ENCODE peak calls at places on chromosomes 1 and 21, in four cellular contexts. One of them, this sample, is unnamed. For H3K4me1, the result is how much of the 10 kb centered on the place peaks cover.

GRCh38 chr21:27519357-27519756 is 552.5 kb upstream of the ADAMTS5 start:
- DNase-seq in right cardiac atrium: no peak
- DNase-seq in heart left ventricle: no peak
- DNase-seq in CD8-positive, alpha-beta T cell: no peak
- DNase-seq in this sample: no peak

GRCh38 chr1:52706941-52707926 is 9.1 kb upstream of the COA7 start:
- DNase-seq in heart left ventricle: no peak
- DNase-seq in right cardiac atrium: peak
- DNase-seq in CD8-positive, alpha-beta T cell: no peak
- DNase-seq in this sample: no peak

GRCh38 chr1:228367798-228368791 is 38.5 kb downstream of the TRIM11 start:
- DNase-seq in right cardiac atrium: no peak
- DNase-seq in CD8-positive, alpha-beta T cell: no peak
- DNase-seq in heart left ventricle: peak
- DNase-seq in this sample: peak

GRCh38 chr1:46647611-46648010 is 20.6 kb downstream of the ATPAF1 start:
- DNase-seq in heart left ventricle: no peak
- DNase-seq in CD8-positive, alpha-beta T cell: no peak
- DNase-seq in right cardiac atrium: no peak
- DNase-seq in this sample: no peak

GRCh38 chr21:32687946-32688345 is 39.9 kb downstream of the SYNJ1 start:
- DNase-seq in heart left ventricle: no peak
- DNase-seq in right cardiac atrium: no peak
- DNase-seq in CD8-positive, alpha-beta T cell: no peak
- DNase-seq in this sample: no peak

GRCh38 chr1:245956225-245956624 is 550.9 kb downstream of the SMYD3 start:
- DNase-seq in right cardiac atrium: no peak
- DNase-seq in CD8-positive, alpha-beta T cell: peak
- DNase-seq in heart left ventricle: no peak
- DNase-seq in this sample: peak

GRCh38 chr1:226310637-226311195 is 1.8 kb upstream of the LIN9 start:
- DNase-seq in right cardiac atrium: no peak
- DNase-seq in CD8-positive, alpha-beta T cell: no peak
- DNase-seq in heart left ventricle: no peak
- DNase-seq in this sample: no peak

GRCh38 chr1:19165501-19165900 is 44.6 kb downstream of the UBR4 start:
- DNase-seq in heart left ventricle: no peak
- DNase-seq in right cardiac atrium: no peak
- DNase-seq in CD8-positive, alpha-beta T cell: no peak
- DNase-seq in this sample: no peak

GRCh38 chr1:94901841-94902240 is 25.1 kb downstream of the CNN3 start:
- DNase-seq in heart left ventricle: no peak
- DNase-seq in CD8-positive, alpha-beta T cell: no peak
- DNase-seq in right cardiac atrium: no peak
- DNase-seq in this sample: no peak

GRCh38 chr1:155016231-155016831 is 13.7 kb downstream of the ZBTB7B start:
- DNase-seq in heart left ventricle: no peak
- DNase-seq in CD8-positive, alpha-beta T cell: no peak
- DNase-seq in right cardiac atrium: no peak
- DNase-seq in this sample: peak

GRCh38 chr21:32328595-32328994 is 29.9 kb downstream of the MRAP start:
- DNase-seq in heart left ventricle: no peak
- DNase-seq in CD8-positive, alpha-beta T cell: no peak
- DNase-seq in right cardiac atrium: no peak
- DNase-seq in this sample: no peak

GRCh38 chr1:226526801-226527595 is 21.6 kb upstream of the STUM start:
- DNase-seq in right cardiac atrium: peak
- DNase-seq in CD8-positive, alpha-beta T cell: no peak
- DNase-seq in heart left ventricle: peak
- DNase-seq in this sample: no peak

GRCh38 chr1:93713247-93713764 is 31.7 kb upstream of the BCAR3 start:
- DNase-seq in heart left ventricle: no peak
- DNase-seq in right cardiac atrium: no peak
- DNase-seq in CD8-positive, alpha-beta T cell: no peak
- DNase-seq in this sample: no peak

GRCh38 chr1:179938752-179939151 is 15.9 kb upstream of the CEP350 start:
- DNase-seq in right cardiac atrium: no peak
- DNase-seq in heart left ventricle: no peak
- DNase-seq in CD8-positive, alpha-beta T cell: no peak
- DNase-seq in this sample: no peak

GRCh38 chr1:66253330-66253921 is 280.5 kb upstream of the SGIP1 start:
- DNase-seq in CD8-positive, alpha-beta T cell: peak
- DNase-seq in heart left ventricle: no peak
- DNase-seq in right cardiac atrium: no peak
- DNase-seq in this sample: no peak

GRCh38 chr1:22930235-22930912 is 42.3 kb downstream of the LACTBL1 start:
- DNase-seq in CD8-positive, alpha-beta T cell: peak
- DNase-seq in right cardiac atrium: peak
- DNase-seq in heart left ventricle: peak
- DNase-seq in this sample: peak

GRCh38 chr1:65147424-65148177 is 402 bp upstream of the AK4 start:
- DNase-seq in heart left ventricle: peak
- DNase-seq in right cardiac atrium: peak
- DNase-seq in CD8-positive, alpha-beta T cell: peak
- DNase-seq in this sample: peak

GRCh38 chr1:91345395-91346005 is 59.1 kb downstream of the HFM1 start:
- DNase-seq in CD8-positive, alpha-beta T cell: no peak
- DNase-seq in right cardiac atrium: no peak
- DNase-seq in heart left ventricle: no peak
- DNase-seq in this sample: no peak

GRCh38 chr1:11528636-11529121 is 49.7 kb downstream of the DISP3 start:
- DNase-seq in right cardiac atrium: no peak
- DNase-seq in CD8-positive, alpha-beta T cell: no peak
- DNase-seq in heart left ventricle: no peak
- DNase-seq in this sample: no peak

GRCh38 chr1:225470210-225470609 is 42.4 kb upstream of the LBR start:
- DNase-seq in heart left ventricle: no peak
- DNase-seq in right cardiac atrium: no peak
- DNase-seq in CD8-positive, alpha-beta T cell: no peak
- DNase-seq in this sample: peak

GRCh38 chr1:205913451-205914204 is 29.6 kb downstream of the SLC26A9 start:
- DNase-seq in CD8-positive, alpha-beta T cell: no peak
- DNase-seq in right cardiac atrium: peak
- DNase-seq in heart left ventricle: peak
- DNase-seq in this sample: no peak

GRCh38 chr1:8343464-8344001 is 25.6 kb downstream of the SLC45A1 start:
- DNase-seq in right cardiac atrium: peak
- DNase-seq in CD8-positive, alpha-beta T cell: no peak
- DNase-seq in heart left ventricle: peak
- DNase-seq in this sample: peak

GRCh38 chr1:8794605-8795004 is 22.8 kb downstream of the RERE start:
- DNase-seq in right cardiac atrium: no peak
- DNase-seq in heart left ventricle: no peak
- DNase-seq in CD8-positive, alpha-beta T cell: no peak
- DNase-seq in this sample: no peak

GRCh38 chr1:196608401-196609113 is at the start of gene KCNT2:
- DNase-seq in right cardiac atrium: peak
- DNase-seq in CD8-positive, alpha-beta T cell: no peak
- DNase-seq in heart left ventricle: peak
- DNase-seq in this sample: peak

GRCh38 chr1:32724678-32725594 is 22.4 kb upstream of the SYNC start:
- DNase-seq in heart left ventricle: peak
- DNase-seq in CD8-positive, alpha-beta T cell: no peak
- DNase-seq in right cardiac atrium: peak
- DNase-seq in this sample: no peak

GRCh38 chr1:66227966-66228365 is 306.0 kb upstream of the SGIP1 start:
- DNase-seq in right cardiac atrium: no peak
- DNase-seq in CD8-positive, alpha-beta T cell: no peak
- DNase-seq in heart left ventricle: no peak
- DNase-seq in this sample: no peak

GRCh38 chr1:245153081-245153644 is 1.6 kb upstream of the KIF26B start:
- DNase-seq in heart left ventricle: peak
- DNase-seq in right cardiac atrium: peak
- DNase-seq in CD8-positive, alpha-beta T cell: peak
- DNase-seq in this sample: peak

GRCh38 chr21:36692125-36692843 is 6.6 kb upstream of the SIM2 start:
- DNase-seq in CD8-positive, alpha-beta T cell: no peak
- DNase-seq in heart left ventricle: no peak
- DNase-seq in right cardiac atrium: no peak
- DNase-seq in this sample: no peak

GRCh38 chr1:67114162-67114561 is 20.6 kb downstream of the C1orf141 start:
- DNase-seq in right cardiac atrium: no peak
- DNase-seq in heart left ventricle: no peak
- DNase-seq in CD8-positive, alpha-beta T cell: no peak
- DNase-seq in this sample: no peak

GRCh38 chr1:109652446-109652845 is 3.5 kb upstream of the GSTM4 start:
- DNase-seq in heart left ventricle: no peak
- DNase-seq in right cardiac atrium: no peak
- DNase-seq in CD8-positive, alpha-beta T cell: no peak
- DNase-seq in this sample: no peak

GRCh38 chr1:109644670-109645069 is 11.2 kb upstream of the GSTM4 start:
- DNase-seq in CD8-positive, alpha-beta T cell: no peak
- DNase-seq in heart left ventricle: no peak
- DNase-seq in right cardiac atrium: no peak
- DNase-seq in this sample: no peak

GRCh38 chr1:109653286-109653685 is 2.6 kb upstream of the GSTM4 start:
- DNase-seq in CD8-positive, alpha-beta T cell: no peak
- DNase-seq in right cardiac atrium: no peak
- DNase-seq in heart left ventricle: no peak
- DNase-seq in this sample: no peak

GRCh38 chr1:109650609-109651008 is 5.3 kb upstream of the GSTM4 start:
- DNase-seq in heart left ventricle: no peak
- DNase-seq in CD8-positive, alpha-beta T cell: no peak
- DNase-seq in right cardiac atrium: no peak
- DNase-seq in this sample: no peak

DNA sequence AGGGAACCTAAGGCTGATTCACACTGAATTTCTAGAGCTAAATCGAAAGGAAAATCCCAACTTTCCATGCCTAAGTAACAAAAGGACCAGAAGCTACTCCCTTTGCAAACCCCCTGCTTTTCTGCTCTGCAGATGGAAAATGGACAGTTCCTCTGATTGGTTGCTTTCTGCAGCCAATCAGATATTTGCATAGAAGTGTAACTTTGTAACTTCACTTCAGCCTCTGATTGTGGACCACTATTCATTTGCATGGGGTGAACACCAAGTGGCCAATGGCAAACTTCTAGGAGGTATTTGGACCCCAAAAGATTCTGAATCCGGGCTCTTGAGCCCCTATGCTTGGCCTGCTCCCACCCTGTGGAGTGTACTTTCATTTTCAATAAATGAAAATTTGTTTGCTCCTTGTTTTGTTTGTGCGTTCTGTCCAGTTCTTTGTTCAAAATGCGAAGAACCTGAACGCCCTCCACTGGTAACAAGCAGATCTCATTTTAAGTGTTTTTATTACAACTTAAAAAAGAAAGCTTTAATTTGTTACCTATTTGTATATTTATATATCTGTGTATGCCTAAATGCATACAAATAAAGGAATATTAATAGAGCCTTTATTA is 6.4 kb upstream of the GSTM4 start:
- DNase-seq in heart left ventricle: no peak
- DNase-seq in right cardiac atrium: no peak
- DNase-seq in CD8-positive, alpha-beta T cell: no peak
- DNase-seq in this sample: no peak
- H3K4me3 ChIP-seq in heart left ventricle: peak
- H3K4me3 ChIP-seq in right cardiac atrium: peak
- H3K4me3 ChIP-seq in CD8-positive, alpha-beta T cell: no peak
- H3K4me3 ChIP-seq in this sample: no peak

DNA sequence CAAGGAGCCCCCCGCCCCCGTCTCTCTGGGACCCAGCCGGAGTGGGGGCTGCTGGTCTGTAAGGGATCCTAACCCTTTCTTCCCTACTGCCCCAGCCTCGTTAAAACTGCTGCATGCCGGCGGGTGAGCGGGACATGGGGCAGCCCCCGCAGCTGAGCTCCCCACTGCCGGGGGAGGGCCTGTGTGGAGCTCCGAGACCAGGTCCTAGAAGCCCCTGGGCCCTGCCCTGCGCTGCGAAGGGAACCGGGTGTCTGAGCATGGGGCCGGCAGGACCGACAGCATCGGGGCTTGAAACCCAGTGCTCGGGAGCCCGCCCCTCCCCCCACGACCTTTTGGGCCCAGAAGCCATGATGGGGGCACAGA is 9.2 kb upstream of the COL6A1 start:
- DNase-seq in right cardiac atrium: peak
- DNase-seq in CD8-positive, alpha-beta T cell: no peak
- DNase-seq in heart left ventricle: peak
- DNase-seq in this sample: peak
- H3K4me1 ChIP-seq in right cardiac atrium: under half
- H3K4me1 ChIP-seq in CD8-positive, alpha-beta T cell: under half
- H3K4me1 ChIP-seq in heart left ventricle: half or more
- H3K4me1 ChIP-seq in this sample: half or more

GRCh38 chr21:34006603-34007168 is 66.7 kb upstream of the MRPS6 start:
- DNase-seq in CD8-positive, alpha-beta T cell: no peak
- DNase-seq in heart left ventricle: no peak
- DNase-seq in right cardiac atrium: no peak
- DNase-seq in this sample: no peak

GRCh38 chr21:34004013-34004938 is 69.1 kb upstream of the MRPS6 start:
- DNase-seq in heart left ventricle: no peak
- DNase-seq in right cardiac atrium: peak
- DNase-seq in CD8-positive, alpha-beta T cell: no peak
- DNase-seq in this sample: no peak

GRCh38 chr21:34008618-34009017 is 64.8 kb upstream of the MRPS6 start:
- DNase-seq in right cardiac atrium: no peak
- DNase-seq in CD8-positive, alpha-beta T cell: no peak
- DNase-seq in heart left ventricle: no peak
- DNase-seq in this sample: no peak

GRCh38 chr21:34003428-34003827 is 70.0 kb upstream of the MRPS6 start:
- DNase-seq in heart left ventricle: no peak
- DNase-seq in CD8-positive, alpha-beta T cell: no peak
- DNase-seq in right cardiac atrium: no peak
- DNase-seq in this sample: no peak

DNA sequence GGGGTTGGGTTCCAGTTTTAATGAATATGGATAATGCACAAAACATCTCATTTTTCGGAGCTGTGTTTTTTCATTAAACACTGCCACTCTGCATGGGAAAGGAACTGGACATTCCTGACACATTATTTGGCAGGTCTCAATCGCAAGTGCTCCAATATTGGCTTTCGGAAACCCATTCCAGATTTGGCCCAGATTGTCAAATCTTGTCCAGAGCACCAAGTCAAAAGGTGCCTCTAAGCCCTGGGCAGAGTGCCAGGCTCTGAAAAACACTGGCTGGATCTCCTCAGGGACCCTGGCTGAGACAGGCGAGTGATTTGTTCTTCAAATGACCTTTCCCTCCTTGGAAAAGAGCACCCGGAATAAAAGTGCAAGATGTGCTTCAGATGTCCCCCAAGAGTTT is 68.4 kb upstream of the MRPS6 start:
- DNase-seq in right cardiac atrium: peak
- DNase-seq in heart left ventricle: peak
- DNase-seq in CD8-positive, alpha-beta T cell: no peak
- DNase-seq in this sample: no peak
- H3K4me3 ChIP-seq in right cardiac atrium: no peak
- H3K4me3 ChIP-seq in heart left ventricle: no peak
- H3K4me3 ChIP-seq in CD8-positive, alpha-beta T cell: no peak
- H3K4me3 ChIP-seq in this sample: no peak

DNA sequence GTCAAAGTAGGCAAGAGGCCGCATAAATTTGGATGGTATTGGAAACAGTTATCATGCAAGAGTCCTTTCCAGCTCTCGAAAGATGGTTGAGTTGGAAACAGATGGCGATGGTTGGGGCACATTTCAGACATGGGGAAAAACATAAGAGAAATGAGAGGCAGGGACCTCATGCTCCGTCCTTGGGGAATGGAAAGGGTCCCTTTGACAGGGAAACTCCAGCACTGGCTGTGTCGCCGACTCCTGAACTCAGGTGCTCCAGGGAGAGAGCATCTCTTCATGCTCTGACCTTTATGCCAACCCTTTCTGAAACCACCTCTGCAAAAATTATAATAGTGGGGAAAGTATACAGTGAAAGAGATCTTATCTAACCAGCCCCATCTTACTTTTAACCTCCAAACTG is 36.8 kb upstream of the COL6A2 start:
- DNase-seq in CD8-positive, alpha-beta T cell: no peak
- DNase-seq in right cardiac atrium: no peak
- DNase-seq in heart left ventricle: no peak
- DNase-seq in this sample: no peak
- H3K4me1 ChIP-seq in CD8-positive, alpha-beta T cell: under half
- H3K4me1 ChIP-seq in right cardiac atrium: under half
- H3K4me1 ChIP-seq in heart left ventricle: under half
- H3K4me1 ChIP-seq in this sample: under half

This sample was measured in spleen.